ENCODE peak calls at places on chromosomes 1 and 21, in four cellular contexts. N is lung; X is tibial artery; Z is CD8-positive, alpha-beta T cell. K is an unnamed sample.
A peak's percentile ranks its signal among the peaks of the same experiment; 100 is the strongest.

GRCh38 chr21:25689226-25689625 is 45.5 kb downstream of the ATP5PF start:
- DNase-seq in Z (no peak), X (no peak), N (no peak), K (no peak)

GRCh38 chr21:42269382-42269781 is 45.8 kb downstream of the TFF3 start:
- DNase-seq in X (no peak), Z (no peak), N (no peak), K (no peak)

GRCh38 chr1:109669246-109669948 is 1.5 kb downstream of the GSTM2 start:
- DNase-seq in N (peak; percentile 27), X (no peak), Z (no peak), K (no peak)

GRCh38 chr1:234961468-234962339 is 166.9 kb downstream of the TOMM20 start:
- DNase-seq in N (no peak), X (peak; percentile 65), Z (peak; percentile 48), K (no peak)

GRCh38 chr21:37276377-37276776 is 9.2 kb upstream of the VPS26C start:
- DNase-seq in Z (no peak), X (no peak), N (no peak), K (no peak)

GRCh38 chr1:10402729-10403274 is 3.9 kb downstream of the PGD start:
- DNase-seq in N (no peak), Z (no peak), X (no peak), K (no peak)

GRCh38 chr1:31666290-31666963 is 21.8 kb upstream of the PEF1 start:
- DNase-seq in Z (no peak), X (no peak), N (peak; percentile 39), K (no peak)

GRCh38 chr1:9717193-9718005 is 65.9 kb downstream of the PIK3CD start:
- DNase-seq in X (no peak), Z (peak; percentile 94), N (peak; percentile 57), K (peak; percentile 81)

GRCh38 chr1:3034162-3034561 is 12.9 kb downstream of the ACTRT2 start:
- DNase-seq in Z (no peak), N (no peak), X (peak; percentile 44), K (peak; percentile 45)

GRCh38 chr1:218658899-218659298 is 313.8 kb downstream of the TGFB2 start:
- DNase-seq in X (no peak), N (no peak), Z (no peak), K (no peak)

GRCh38 chr1:6185151-6185550 is 5.0 kb upstream of the CHD5 start:
- DNase-seq in X (no peak), N (no peak), Z (no peak), K (no peak)

GRCh38 chr1:111483166-111483565 is 9.4 kb downstream of the C1orf162 start:
- DNase-seq in N (no peak), X (no peak), Z (no peak), K (no peak)

GRCh38 chr1:3993606-3994375 is 93.7 kb upstream of the C1orf174 start:
- DNase-seq in N (no peak), Z (no peak), X (peak; percentile 35), K (no peak)

GRCh38 chr21:38819719-38820147 is 14.0 kb downstream of the ETS2 start:
- DNase-seq in Z (no peak), X (no peak), N (peak; percentile 74), K (peak; percentile 63)
- H3K36me3 ChIP-seq in Z (peaks cover 54% of the 10 kb centered on the region), X (peaks cover 89% of the 10 kb centered on the region), N (peaks cover 68% of the 10 kb centered on the region), K (peaks cover 86% of the 10 kb centered on the region)

GRCh38 chr1:68183895-68184294 is 48.4 kb downstream of the WLS start:
- DNase-seq in N (no peak), Z (no peak), X (no peak), K (no peak)

GRCh38 chr1:68180441-68181164 is 51.7 kb downstream of the WLS start:
- DNase-seq in N (no peak), X (no peak), Z (no peak), K (no peak)

GRCh38 chr1:68178821-68179490 is 53.4 kb downstream of the WLS start:
- DNase-seq in Z (no peak), X (no peak), N (no peak), K (no peak)

GRCh38 chr1:68185743-68186142 is 46.6 kb downstream of the WLS start:
- DNase-seq in Z (no peak), X (no peak), N (no peak), K (no peak)

DNA sequence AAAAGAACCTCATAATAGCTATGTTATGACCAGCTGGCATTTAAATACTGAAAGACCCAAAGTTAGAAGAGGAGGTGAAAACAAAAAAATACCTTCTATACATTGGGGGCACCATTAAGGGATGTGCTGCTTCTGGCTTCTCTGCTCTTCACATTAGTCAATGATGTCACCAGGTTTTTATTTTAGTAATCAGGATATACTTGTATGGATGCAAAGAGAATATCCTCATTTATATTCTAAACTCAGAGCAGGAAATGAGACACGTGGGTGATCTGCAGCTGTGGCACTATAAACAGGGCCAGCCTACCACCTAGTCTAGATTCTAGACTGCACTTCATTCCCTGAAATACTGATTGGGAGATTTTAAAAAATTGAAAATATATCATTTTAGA is 51.2 kb downstream of the WLS start:
- DNase-seq in X (no peak), Z (no peak), N (no peak), K (no peak)
- H3K36me3 ChIP-seq in X (no peaks in the 10 kb centered on the region), Z (no peaks in the 10 kb centered on the region), N (no peaks in the 10 kb centered on the region), K (no peaks in the 10 kb centered on the region)

GRCh38 chr1:173946380-173946921 is 29.3 kb upstream of the SERPINC1 start:
- DNase-seq in Z (no peak), N (no peak), X (no peak), K (no peak)
- H3K36me3 ChIP-seq in Z (peaks cover 60% of the 10 kb centered on the region), N (peaks cover 54% of the 10 kb centered on the region), X (peaks cover 94% of the 10 kb centered on the region), K (peaks cover 83% of the 10 kb centered on the region)

GRCh38 chr1:92831368-92831761 is 475 bp upstream of the RPL5 start:
- DNase-seq in N (no peak), X (no peak), Z (no peak), K (no peak)

GRCh38 chr1:92834617-92835016 is 2.8 kb downstream of the RPL5 start:
- DNase-seq in N (no peak), X (no peak), Z (no peak), K (no peak)

GRCh38 chr1:92831762-92832536 is at the start of gene RPL5:
- DNase-seq in Z (peak; percentile 99), X (peak; percentile 97), N (peak; percentile 97), K (peak; percentile 81)

GRCh38 chr1:92832537-92833160 is 809 bp downstream of the RPL5 start:
- DNase-seq in Z (no peak), X (no peak), N (no peak), K (no peak)

DNA sequence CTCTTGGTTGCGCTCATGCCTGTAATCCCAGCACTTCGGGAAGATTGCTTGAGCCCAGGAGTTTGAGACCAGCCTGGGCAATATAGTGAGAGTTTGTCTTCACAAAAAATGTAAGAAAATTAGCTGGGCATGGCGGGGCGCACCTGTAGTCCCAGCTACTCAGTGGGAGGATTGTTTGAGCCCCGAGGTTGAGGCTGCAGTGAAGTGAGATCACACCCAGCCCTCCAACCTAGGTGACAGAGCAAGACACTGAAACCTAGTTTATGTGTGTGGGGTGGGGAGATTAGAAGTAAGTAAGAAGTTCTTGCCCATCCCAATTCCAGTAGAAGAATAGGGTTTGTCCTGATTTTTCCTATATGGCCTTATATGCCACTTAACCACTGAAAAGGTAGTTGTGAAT is 2.0 kb downstream of the RPL5 start:
- DNase-seq in Z (no peak), N (no peak), X (no peak), K (no peak)
- H3K36me3 ChIP-seq in Z (peaks cover 28% of the 10 kb centered on the region), N (peaks cover 33% of the 10 kb centered on the region), X (peaks cover 39% of the 10 kb centered on the region), K (peaks cover 43% of the 10 kb centered on the region)

GRCh38 chr1:46675549-46676314 is 4.1 kb downstream of the TEX38 start:
- DNase-seq in Z (no peak), X (no peak), N (no peak), K (no peak)
- H3K36me3 ChIP-seq in Z (peaks cover 8% of the 10 kb centered on the region), X (peaks cover 45% of the 10 kb centered on the region), N (peaks cover 30% of the 10 kb centered on the region), K (peaks cover 39% of the 10 kb centered on the region)

GRCh38 chr1:226643701-226644540 is 95.2 kb downstream of the ITPKB start:
- DNase-seq in Z (peak; percentile 64), X (no peak), N (no peak), K (peak; percentile 55)
- H3K36me3 ChIP-seq in Z (peaks cover 77% of the 10 kb centered on the region), X (peaks cover 42% of the 10 kb centered on the region), N (no peaks in the 10 kb centered on the region), K (peaks cover 37% of the 10 kb centered on the region)

DNA sequence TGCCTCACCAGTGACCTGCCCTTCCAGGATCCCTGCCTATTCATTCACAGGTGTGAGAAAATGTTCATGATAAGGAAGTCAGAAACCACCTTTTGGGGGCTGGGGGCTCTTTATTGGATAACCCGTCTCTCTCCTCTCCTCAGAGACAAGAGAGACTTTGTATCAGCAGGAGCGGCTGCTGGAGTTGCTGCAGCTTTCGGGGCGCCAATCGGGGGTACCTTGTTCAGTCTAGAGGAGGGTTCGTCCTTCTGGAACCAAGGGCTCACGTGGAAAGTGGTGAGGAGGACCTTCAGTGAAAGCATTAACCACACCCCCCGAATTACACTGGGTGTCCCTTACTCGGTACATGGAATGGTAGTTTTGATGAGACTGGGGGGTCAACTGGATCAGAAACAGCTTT is 20.6 kb downstream of the NPPA start:
- DNase-seq in N (no peak), Z (no peak), X (no peak), K (no peak)
- H3K36me3 ChIP-seq in N (peaks cover 52% of the 10 kb centered on the region), Z (peaks cover 30% of the 10 kb centered on the region), X (peaks cover 93% of the 10 kb centered on the region), K (peaks cover 98% of the 10 kb centered on the region)

GRCh38 chr1:201141418-201141817 is 12.9 kb downstream of the TMEM9 start:
- DNase-seq in X (peak; percentile 39), Z (no peak), N (no peak), K (no peak)
- H3K36me3 ChIP-seq in X (peaks cover 64% of the 10 kb centered on the region), Z (peaks cover 24% of the 10 kb centered on the region), N (no peaks in the 10 kb centered on the region), K (peaks cover 58% of the 10 kb centered on the region)

GRCh38 chr1:108537976-108538375 is 21.9 kb upstream of the EEIG2 start:
- DNase-seq in N (no peak), Z (no peak), X (no peak), K (no peak)

GRCh38 chr1:108541856-108542255 is 18.0 kb upstream of the EEIG2 start:
- DNase-seq in N (no peak), Z (no peak), X (no peak), K (no peak)

DNA sequence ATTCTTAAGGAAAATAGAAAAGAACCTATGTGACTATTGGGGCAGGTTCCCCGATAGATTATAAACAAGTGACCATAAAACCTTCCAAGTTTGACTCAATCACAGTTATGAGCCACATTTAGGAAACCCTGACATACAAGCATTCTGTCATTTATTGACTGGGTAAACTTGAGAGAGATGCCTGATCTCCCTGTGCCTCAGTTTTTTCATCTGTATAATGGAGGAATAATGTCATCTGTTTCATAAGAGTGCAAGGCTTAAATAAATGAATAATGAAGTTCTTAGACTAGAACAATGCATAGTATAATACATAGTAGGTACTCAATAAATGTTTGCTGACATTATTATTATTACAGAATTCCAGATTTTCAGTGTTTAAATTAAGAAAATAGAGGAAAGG is 18.9 kb upstream of the EEIG2 start:
- DNase-seq in X (no peak), N (no peak), Z (no peak), K (no peak)
- H3K36me3 ChIP-seq in X (no peaks in the 10 kb centered on the region), N (no peaks in the 10 kb centered on the region), Z (no peaks in the 10 kb centered on the region), K (no peaks in the 10 kb centered on the region)

DNA sequence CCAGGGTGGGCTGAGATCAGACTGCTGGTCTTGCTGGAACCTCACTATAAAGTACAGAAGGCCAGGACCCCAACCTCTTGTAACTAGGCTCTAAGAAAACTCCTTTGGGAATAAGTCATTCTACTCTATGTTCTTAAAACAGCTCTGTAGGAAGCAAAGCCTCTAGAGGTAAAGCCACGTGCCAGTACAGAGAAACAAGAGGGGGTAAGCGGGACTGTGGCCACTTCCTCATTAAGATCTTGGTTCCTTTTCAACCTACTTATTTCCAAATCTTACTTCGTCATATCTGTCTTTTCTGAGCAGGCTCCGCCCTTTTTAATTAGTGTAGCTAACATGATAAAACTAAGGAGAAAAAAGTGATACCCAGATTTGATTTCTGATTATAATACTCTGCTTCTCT is 3.8 kb downstream of the NCSTN start:
- DNase-seq in N (no peak), Z (no peak), X (no peak), K (no peak)
- H3K36me3 ChIP-seq in N (peaks cover 17% of the 10 kb centered on the region), Z (peaks cover 32% of the 10 kb centered on the region), X (peaks cover 35% of the 10 kb centered on the region), K (peaks cover 32% of the 10 kb centered on the region)

K was measured in ascending aorta.